ENCODE peak calls at places on chromosomes 4 and X, in six cellular contexts. I is pancreas, G is OCI-LY7, H is HFFc6, U is AG04450, B is A172. W is an unnamed sample.

GRCh38 chr4:101596786-101597185 is 193.7 kb upstream of the BANK1 start:
- DNase-seq in I (no peak), G (peak; percentile 22), H (no peak), U (no peak), B (no peak), W (no peak)

GRCh38 chrX:3518870-3519269 is 172.4 kb upstream of the MXRA5 start:
- DNase-seq in I (no peak), G (no peak), H (peak; percentile 11), U (peak; percentile 78), B (peak; percentile 96), W (no peak)

GRCh38 chrX:132671229-132671641 is 182.4 kb upstream of the MBNL3 start:
- DNase-seq in I (no peak), G (no peak), H (no peak), U (no peak), B (no peak), W (no peak)

GRCh38 chr4:7683126-7683703 is 248.5 kb upstream of the PSAPL1 start:
- DNase-seq in I (no peak), G (no peak), H (no peak), U (no peak), B (no peak), W (no peak)

GRCh38 chr4:15778742-15779231 is 659 bp downstream of the CD38 start:
- DNase-seq in I (peak; percentile 76), G (peak; percentile 90), H (no peak), U (no peak), B (peak; percentile 5), W (peak; percentile 40)

GRCh38 chr4:182928061-182928460 is 10.9 kb upstream of the DCTD start:
- DNase-seq in I (no peak), G (no peak), H (no peak), U (no peak), B (no peak), W (no peak)

GRCh38 chrX:46251755-46252154 is 293.5 kb downstream of the ZNF674 start:
- DNase-seq in I (no peak), G (no peak), H (peak; percentile 38), U (no peak), B (peak; percentile 59), W (no peak)

GRCh38 chrX:56025872-56026571 is 206.1 kb upstream of the KLF8 start:
- DNase-seq in I (no peak), G (no peak), H (no peak), U (no peak), B (no peak), W (no peak)

GRCh38 chrX:135893294-135893817 is at the start of the genes CT45A10 and SAGE1:
- DNase-seq in I (no peak), G (no peak), H (no peak), U (no peak), B (no peak), W (no peak)

GRCh38 chr4:149785686-149786431 is 29.8 kb downstream of the IQCM start:
- DNase-seq in I (no peak), G (no peak), H (no peak), U (no peak), B (peak; percentile 25), W (no peak)

GRCh38 chrX:123077671-123078070 is 106.4 kb upstream of the GRIA3 start:
- DNase-seq in I (no peak), G (no peak), H (no peak), U (no peak), B (no peak), W (no peak)

GRCh38 chr4:42718336-42718735 is 61.4 kb upstream of the ATP8A1 start:
- DNase-seq in I (no peak), G (no peak), H (no peak), U (no peak), B (no peak), W (no peak)

GRCh38 chr4:80538276-80538926 is 202.9 kb downstream of the CFAP299 start:
- DNase-seq in I (no peak), G (no peak), H (peak; percentile 44), U (no peak), B (peak; percentile 28), W (no peak)

GRCh38 chr4:176191974-176192373 is 3.4 kb downstream of the SPATA4 start:
- DNase-seq in I (no peak), G (no peak), H (peak; percentile 18), U (no peak), B (peak; percentile 28), W (no peak)

GRCh38 chr4:112203593-112203992 is 28.0 kb upstream of the AP1AR start:
- DNase-seq in I (no peak), G (no peak), H (no peak), U (no peak), B (no peak), W (no peak)